ENCODE peak calls at places on chromosomes 7 and 10, in seven cellular contexts. G is posterior vena cava; K is stimulated activated CD4-positive, alpha-beta T cell treated with anti-CD3 and anti-CD28 coated beads, Interleukin-2, amount 100 ng/mL, for 24 hours; W is NT2/D1; Y is DMS153; O is HFFc6; B is uterus. R is an unnamed sample.

GRCh38 chr7:65972976-65973375 is 9.0 kb downstream of the GUSB start:
- DNase-seq in G (peak), K (no peak), W (no peak), Y (no peak), O (no peak), B (no peak), R (no peak)

GRCh38 chr10:60280475-60280874 is 109.2 kb downstream of the ANK3 start:
- DNase-seq in G (no peak), K (no peak), W (no peak), Y (no peak), O (no peak), B (no peak), R (no peak)

GRCh38 chr10:59464483-59464882 is 102.1 kb upstream of the FAM13C start:
- DNase-seq in G (no peak), K (no peak), W (no peak), Y (no peak), O (no peak), B (no peak), R (no peak)

GRCh38 chr7:91293136-91293535 is 28.9 kb downstream of the FZD1 start:
- DNase-seq in G (no peak), K (no peak), W (no peak), Y (no peak), O (no peak), B (no peak), R (no peak)

GRCh38 chr10:100565206-100565985 is 29.7 kb downstream of the HIF1AN start:
- DNase-seq in G (no peak), K (no peak), W (no peak), Y (no peak), O (no peak), B (no peak), R (no peak)

GRCh38 chr7:39592586-39592985 is 26.4 kb downstream of the YAE1 start:
- DNase-seq in G (no peak), K (no peak), W (no peak), Y (no peak), O (peak), B (no peak), R (no peak)

GRCh38 chr7:22939842-22940241 is 74.1 kb downstream of the HYCC1 start:
- DNase-seq in G (no peak), K (no peak), W (no peak), Y (no peak), O (no peak), B (no peak), R (no peak)

GRCh38 chr10:12896251-12896650 is 105.3 kb downstream of the CCDC3 start:
- DNase-seq in G (no peak), K (no peak), W (no peak), Y (no peak), O (no peak), B (no peak), R (no peak)

GRCh38 chr10:119549247-119549999 is 6.9 kb upstream of the RGS10 start:
- DNase-seq in G (no peak), K (no peak), W (no peak), Y (no peak), O (no peak), B (no peak), R (no peak)

GRCh38 chr7:15603124-15603523 is 41.3 kb upstream of the AGMO start:
- DNase-seq in G (no peak), K (no peak), W (no peak), Y (no peak), O (no peak), B (no peak), R (no peak)

GRCh38 chr10:121592155-121592890 is 5.9 kb downstream of the FGFR2 start:
- DNase-seq in G (no peak), K (no peak), W (no peak), Y (no peak), O (no peak), B (no peak), R (no peak)

GRCh38 chr7:111633878-111634277 is 71.6 kb upstream of the IMMP2L start:
- DNase-seq in G (no peak), K (no peak), W (no peak), Y (no peak), O (no peak), B (no peak), R (no peak)

GRCh38 chr7:150435390-150436073 is 14.9 kb upstream of the GIMAP8 start:
- DNase-seq in G (no peak), K (peak), W (no peak), Y (no peak), O (no peak), B (no peak), R (peak)

GRCh38 chr10:124336186-124336585 is 82.5 kb downstream of the OAT start:
- DNase-seq in G (no peak), K (no peak), W (no peak), Y (no peak), O (no peak), B (no peak), R (no peak)

GRCh38 chr10:4359003-4359402 is 467.0 kb upstream of the AKR1E2 start:
- DNase-seq in G (no peak), K (no peak), W (no peak), Y (no peak), O (no peak), B (no peak), R (no peak)

GRCh38 chr7:139230078-139230477 is 959 bp upstream of the UBN2 start:
- DNase-seq in G (no peak), K (no peak), W (no peak), Y (no peak), O (no peak), B (no peak), R (no peak)

GRCh38 chr10:117483056-117483590 is 59.4 kb upstream of the EMX2 start:
- DNase-seq in G (no peak), K (no peak), W (no peak), Y (no peak), O (no peak), B (no peak), R (no peak)

GRCh38 chr7:120877706-120878105 is 19.8 kb upstream of the TSPAN12 start:
- DNase-seq in G (no peak), K (no peak), W (no peak), Y (no peak), O (no peak), B (no peak), R (no peak)

GRCh38 chr10:690227-691161 is 1.0 kb upstream of the DIP2C start:
- DNase-seq in G (no peak), K (no peak), W (no peak), Y (no peak), O (no peak), B (no peak), R (no peak)

GRCh38 chr10:22475857-22476600 is 130.7 kb downstream of the SPAG6 start:
- DNase-seq in G (no peak), K (peak), W (no peak), Y (no peak), O (no peak), B (no peak), R (no peak)

GRCh38 chr10:84176351-84176750 is 2.8 kb downstream of the GPR15LG start:
- DNase-seq in G (no peak), K (no peak), W (no peak), Y (no peak), O (no peak), B (no peak), R (no peak)

GRCh38 chr10:7303067-7303629 is 107.7 kb downstream of the SFMBT2 start:
- DNase-seq in G (no peak), K (no peak), W (no peak), Y (no peak), O (no peak), B (no peak), R (no peak)

GRCh38 chr10:50461123-50461522 is 162.6 kb downstream of the SGMS1 start:
- DNase-seq in G (no peak), K (no peak), W (no peak), Y (no peak), O (no peak), B (no peak), R (no peak)

GRCh38 chr7:112550468-112551060 is 69.8 kb downstream of the LSMEM1 start:
- DNase-seq in G (no peak), K (peak), W (peak), Y (no peak), O (peak), B (no peak), R (no peak)

GRCh38 chr10:99654791-99655190 is 4.5 kb upstream of the ENTPD7 start:
- DNase-seq in G (no peak), K (no peak), W (no peak), Y (no peak), O (peak), B (no peak), R (no peak)

GRCh38 chr7:6015917-6016652 is 7.0 kb downstream of the AIMP2 start:
- DNase-seq in G (peak), K (no peak), W (no peak), Y (no peak), O (peak), B (peak), R (no peak)

GRCh38 chr10:60286436-60287023 is 103.1 kb downstream of the ANK3 start:
- DNase-seq in G (no peak), K (no peak), W (no peak), Y (no peak), O (no peak), B (no peak), R (no peak)

GRCh38 chr7:55509322-55509721 is 63.0 kb downstream of the VOPP1 start:
- DNase-seq in G (no peak), K (no peak), W (no peak), Y (no peak), O (peak), B (no peak), R (peak)

GRCh38 chr10:83343676-83344075 is 795.6 kb upstream of the GHITM start:
- DNase-seq in G (no peak), K (no peak), W (no peak), Y (no peak), O (no peak), B (no peak), R (no peak)

GRCh38 chr10:34612446-34612845 is 202.7 kb downstream of the PARD3 start:
- DNase-seq in G (no peak), K (no peak), W (no peak), Y (no peak), O (peak), B (no peak), R (no peak)

GRCh38 chr7:1758417-1758858 is 88.4 kb downstream of the ELFN1 start:
- DNase-seq in G (peak), K (peak), W (peak), Y (no peak), O (peak), B (no peak), R (no peak)

GRCh38 chr7:30852744-30853288 is 58.8 kb upstream of the AQP1 start:
- DNase-seq in G (no peak), K (no peak), W (no peak), Y (no peak), O (no peak), B (no peak), R (no peak)

GRCh38 chr7:102456327-102456726 is 8.3 kb downstream of the ALKBH4 start:
- DNase-seq in G (no peak), K (no peak), W (no peak), Y (no peak), O (peak), B (no peak), R (no peak)

GRCh38 chr7:156612930-156613329 is 27.6 kb upstream of the RNF32 start:
- DNase-seq in G (no peak), K (peak), W (no peak), Y (no peak), O (no peak), B (no peak), R (no peak)

R was measured in CD14-positive monocyte.